ENCODE peak calls at places on chromosomes 13 and 19, in nine cellular contexts. C is CD8-positive, alpha-beta memory T cell; R is kidney; U is brain microvascular endothelial cell; Z is pancreas; F is CD8-positive, alpha-beta T cell; H is right lobe of liver; X is neuronal stem cell; A is small intestine. D is an unnamed sample.

GRCh38 chr13:113092776-113093579 is 12.6 kb upstream of the F7 start:
- DNase-seq in C (no peak), R (peak), U (no peak), Z (peak), F (no peak), H (no peak), X (no peak), A (no peak), D (no peak)

GRCh38 chr13:80680786-80681366 is 339.9 kb upstream of the SPRY2 start:
- DNase-seq in C (no peak), R (no peak), U (no peak), Z (no peak), F (no peak), H (no peak), X (no peak), A (no peak), D (no peak)

GRCh38 chr19:46347985-46348384 is 1.1 kb downstream of the PPP5C start:
- DNase-seq in C (no peak), R (no peak), U (no peak), Z (no peak), F (no peak), H (no peak), X (no peak), A (no peak), D (no peak)

GRCh38 chr19:4624733-4625362 is 14.5 kb upstream of the TNFAIP8L1 start:
- DNase-seq in C (no peak), R (no peak), U (no peak), Z (no peak), F (no peak), H (no peak), X (no peak), A (no peak), D (no peak)

GRCh38 chr13:62997696-62998095 is 1582.0 kb upstream of the PCDH20 start:
- DNase-seq in C (no peak), R (no peak), U (no peak), Z (no peak), F (no peak), H (no peak), X (no peak), A (no peak), D (no peak)

GRCh38 chr19:39590265-39590664 is 12.1 kb upstream of the LGALS13 start:
- DNase-seq in C (no peak), R (no peak), U (peak), Z (no peak), F (no peak), H (no peak), X (peak), A (no peak), D (no peak)

GRCh38 chr13:38763446-38764381 is 76.8 kb downstream of the FREM2 start:
- DNase-seq in C (no peak), R (no peak), U (peak), Z (no peak), F (no peak), H (no peak), X (peak), A (peak), D (no peak)

GRCh38 chr19:30492581-30492980 is 120.4 kb downstream of the ZNF536 start:
- DNase-seq in C (no peak), R (no peak), U (no peak), Z (no peak), F (no peak), H (no peak), X (no peak), A (no peak), D (no peak)

GRCh38 chr19:45428385-45429231 is 4.9 kb upstream of the ERCC1 start:
- DNase-seq in C (peak), R (no peak), U (peak), Z (peak), F (no peak), H (no peak), X (no peak), A (no peak), D (no peak)

GRCh38 chr19:9878511-9879196 is 43.5 kb downstream of the PIN1 start:
- DNase-seq in C (no peak), R (no peak), U (peak), Z (no peak), F (no peak), H (no peak), X (no peak), A (no peak), D (no peak)

GRCh38 chr19:34316741-34317241 is 48.2 kb upstream of the GPI start:
- DNase-seq in C (no peak), R (no peak), U (peak), Z (no peak), F (no peak), H (no peak), X (no peak), A (peak), D (no peak)

GRCh38 chr13:42028113-42028799 is 20.2 kb upstream of the DGKH start:
- DNase-seq in C (no peak), R (no peak), U (no peak), Z (no peak), F (no peak), H (no peak), X (no peak), A (peak), D (no peak)

GRCh38 chr13:27975579-27976361 is 6.7 kb upstream of the CDX2 start:
- DNase-seq in C (no peak), R (peak), U (no peak), Z (peak), F (no peak), H (no peak), X (no peak), A (peak), D (no peak)

GRCh38 chr19:46016426-46017094 is 6.3 kb downstream of the PGLYRP1 start:
- DNase-seq in C (peak), R (peak), U (peak), Z (peak), F (peak), H (peak), X (peak), A (peak), D (no peak)

GRCh38 chr19:31519216-31519615 is 170.0 kb upstream of the TSHZ3 start:
- DNase-seq in C (no peak), R (no peak), U (no peak), Z (no peak), F (no peak), H (no peak), X (no peak), A (no peak), D (no peak)

GRCh38 chr19:4575978-4576933 is 16.8 kb upstream of the SEMA6B start:
- DNase-seq in C (peak), R (peak), U (peak), Z (peak), F (peak), H (peak), X (no peak), A (peak), D (no peak)

GRCh38 chr19:47848425-47848824 is 10.6 kb upstream of the TPRX2 start:
- DNase-seq in C (no peak), R (no peak), U (no peak), Z (no peak), F (no peak), H (no peak), X (no peak), A (no peak), D (no peak)

GRCh38 chr13:70893832-70894231 is 785.6 kb upstream of the KLHL1 start:
- DNase-seq in C (no peak), R (no peak), U (peak), Z (no peak), F (no peak), H (no peak), X (no peak), A (no peak), D (no peak)

GRCh38 chr19:6551607-6552450 is 21.0 kb downstream of the TNFSF9 start:
- DNase-seq in C (peak), R (peak), U (no peak), Z (no peak), F (peak), H (no peak), X (no peak), A (peak), D (no peak)

GRCh38 chr19:54473983-54474382 is 887 bp upstream of the CDC42EP5 start:
- DNase-seq in C (no peak), R (peak), U (no peak), Z (no peak), F (no peak), H (no peak), X (no peak), A (peak), D (no peak)

GRCh38 chr13:46207828-46208227 is 3.9 kb upstream of the LRRC63 start:
- DNase-seq in C (no peak), R (no peak), U (no peak), Z (no peak), F (no peak), H (no peak), X (no peak), A (no peak), D (no peak)

GRCh38 chr13:41614671-41615519 is 157.5 kb downstream of the RGCC start:
- DNase-seq in C (no peak), R (peak), U (no peak), Z (no peak), F (no peak), H (no peak), X (no peak), A (no peak), D (no peak)

DNA sequence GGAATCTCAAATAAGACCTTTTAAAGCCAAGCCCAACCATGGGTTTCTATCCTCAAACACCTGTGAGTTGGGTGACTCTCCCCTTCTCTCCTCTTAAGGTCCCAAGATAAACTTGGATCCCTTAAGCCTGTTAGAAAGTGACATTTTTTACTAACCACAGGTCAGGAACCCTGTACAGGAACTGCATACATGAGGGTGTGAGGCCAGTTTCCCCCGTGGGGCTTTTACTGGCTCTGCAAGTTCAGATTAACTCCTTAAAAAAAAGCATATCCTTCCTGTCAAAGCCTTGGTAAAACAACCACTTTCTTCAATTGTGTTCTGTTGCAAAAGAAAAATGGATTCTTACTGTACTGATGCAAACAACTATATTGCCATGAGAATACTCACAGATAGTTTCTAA is 2638.7 kb upstream of the PCDH20 start:
- DNase-seq in C (no peak), R (no peak), U (no peak), Z (no peak), F (no peak), H (no peak), X (no peak), A (no peak), D (no peak)
- H3K27ac ChIP-seq in C (no peak), R (no peak), U (no peak), Z (no peak), F (no peak), H (no peak), X (no peak), A (no peak), D (no peak)

DNA sequence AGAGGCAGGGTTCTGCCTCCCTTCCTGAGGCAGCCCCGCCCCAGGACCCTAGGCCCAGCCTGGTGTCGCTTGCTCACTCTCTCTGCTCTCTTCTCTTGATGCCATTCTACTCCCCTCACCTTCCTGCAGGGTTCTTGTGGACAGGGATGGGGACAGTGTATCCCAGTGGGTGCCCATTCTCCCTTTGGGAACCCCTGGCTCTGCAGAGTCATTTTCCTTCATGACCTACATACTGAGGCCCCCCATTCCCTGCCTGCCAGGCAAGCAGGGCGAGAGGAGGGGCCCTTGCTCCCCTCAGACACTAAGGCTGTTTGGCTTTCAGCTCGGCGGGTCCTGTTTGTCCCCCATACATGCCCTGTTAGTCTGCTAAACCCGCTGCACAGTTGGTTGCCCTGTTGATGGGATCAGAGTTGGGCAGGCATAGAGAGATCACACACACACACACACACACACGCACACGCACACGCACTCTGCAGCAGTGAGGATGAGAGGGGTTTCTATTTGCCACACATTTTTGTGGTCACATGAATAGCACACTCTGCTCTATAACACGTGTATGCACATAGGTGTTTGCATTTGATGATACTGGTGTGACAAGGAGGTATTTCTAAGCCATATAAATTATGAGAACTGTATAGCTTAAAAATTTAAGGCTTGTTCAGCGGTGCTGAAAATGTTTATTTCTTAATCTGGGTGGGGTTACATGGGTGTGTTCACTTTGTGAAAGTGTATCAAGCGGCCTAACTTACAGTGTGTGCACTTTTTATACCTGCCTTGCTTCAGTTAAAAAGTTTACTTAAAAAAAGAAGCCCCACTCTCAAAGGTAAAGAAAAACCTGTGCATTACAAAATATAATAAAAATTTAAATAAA is 20.3 kb downstream of the NFIX start:
- DNase-seq in C (no peak), R (no peak), U (no peak), Z (no peak), F (no peak), H (no peak), X (no peak), A (no peak), D (no peak)
- H3K27ac ChIP-seq in C (no peak), R (no peak), U (no peak), Z (no peak), F (no peak), H (no peak), X (no peak), A (no peak), D (peak)

GRCh38 chr19:7931221-7932061 is 5.5 kb upstream of the CTXN1 start:
- DNase-seq in C (no peak), R (peak), U (no peak), Z (peak), F (no peak), H (peak), X (no peak), A (no peak), D (no peak)
- H3K27ac ChIP-seq in C (no peak), R (no peak), U (no peak), Z (no peak), F (no peak), H (no peak), X (no peak), A (no peak), D (peak)

DNA sequence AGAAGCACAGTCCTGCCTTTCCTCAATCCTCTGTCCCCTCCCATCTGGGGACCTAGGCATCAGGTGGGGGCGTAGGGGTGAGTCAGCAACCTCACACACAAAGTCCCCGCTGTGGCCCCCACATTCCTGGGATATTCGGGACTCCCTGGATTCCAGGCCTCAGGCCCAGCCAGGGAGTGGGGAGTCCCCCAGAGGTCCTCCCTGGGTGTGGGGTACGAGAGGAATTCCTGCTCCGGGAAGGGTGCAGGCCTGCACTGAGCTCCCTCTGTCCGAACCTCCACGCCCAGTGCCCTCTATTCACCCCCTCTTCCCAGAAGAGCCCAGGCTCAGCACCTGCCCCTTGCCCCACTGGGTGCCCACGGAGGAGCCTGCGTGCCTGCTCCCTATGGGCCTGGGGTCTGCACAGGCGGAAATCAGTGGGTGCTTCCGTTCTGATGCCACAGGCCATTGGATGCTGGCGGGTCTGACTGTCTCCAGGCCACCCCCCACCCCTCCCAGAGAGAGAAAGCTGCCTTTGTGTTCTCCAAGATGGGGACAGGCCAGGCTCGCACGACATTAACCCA is 3.4 kb downstream of the CADM4 start:
- DNase-seq in C (no peak), R (peak), U (no peak), Z (no peak), F (no peak), H (no peak), X (peak), A (no peak), D (no peak)
- H3K27ac ChIP-seq in C (no peak), R (peak), U (no peak), Z (no peak), F (no peak), H (no peak), X (peak), A (no peak), D (no peak)

GRCh38 chr19:16463991-16464575 is 7.7 kb downstream of the EPS15L1 start:
- DNase-seq in C (no peak), R (no peak), U (peak), Z (no peak), F (no peak), H (no peak), X (no peak), A (no peak), D (no peak)
- H3K27ac ChIP-seq in C (no peak), R (no peak), U (no peak), Z (no peak), F (no peak), H (peak), X (no peak), A (no peak), D (no peak)

GRCh38 chr19:1272423-1273262 is 2.7 kb upstream of the FAM174C start:
- DNase-seq in C (no peak), R (no peak), U (no peak), Z (no peak), F (no peak), H (no peak), X (no peak), A (no peak), D (no peak)
- H3K27ac ChIP-seq in C (peak), R (no peak), U (no peak), Z (no peak), F (no peak), H (peak), X (no peak), A (no peak), D (peak)

DNA sequence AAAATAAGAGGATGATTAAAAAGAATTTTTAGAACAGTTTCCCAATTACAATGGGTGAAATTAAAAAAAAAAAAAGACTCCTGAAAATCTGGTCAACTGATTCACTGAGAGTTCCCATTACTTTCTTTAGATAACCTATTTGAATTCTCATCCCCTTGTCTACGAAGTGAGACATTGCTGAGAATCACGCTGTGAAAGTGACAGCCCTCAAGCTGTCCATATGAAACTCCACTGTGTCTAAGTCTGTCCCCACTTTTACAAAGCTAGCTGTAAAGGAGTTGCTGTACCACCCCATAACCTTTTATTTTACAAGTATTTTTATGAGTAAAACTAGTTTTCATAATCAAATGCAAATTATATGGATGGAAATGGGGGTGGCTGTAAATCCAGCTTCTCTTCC is 1219.3 kb downstream of the UQCRFS1 start:
- DNase-seq in C (no peak), R (no peak), U (no peak), Z (no peak), F (no peak), H (no peak), X (no peak), A (no peak), D (no peak)
- H3K27ac ChIP-seq in C (no peak), R (no peak), U (no peak), Z (no peak), F (no peak), H (no peak), X (no peak), A (no peak), D (no peak)

D was measured in epithelial cell of prostate.